ENCODE peak calls at places on chromosomes 12 and 14, in eight cellular contexts. R is GM12878, O is SK-N-SH, J is suprapubic skin, Q is HepG2, K is upper lobe of left lung, U is HCT116, Y is H1. X is an unnamed sample.

GRCh38 chr14:76708028-76708427 is 53.2 kb upstream of the VASH1 start:
- DNase-seq in R (no peak), O (no peak), J (no peak), Q (no peak), K (no peak), U (no peak), Y (no peak), X (no peak)

GRCh38 chr14:75700295-75700694 is 39.2 kb downstream of the TTLL5 start:
- DNase-seq in R (no peak), O (no peak), J (no peak), Q (no peak), K (peak; percentile 64), U (no peak), Y (no peak), X (no peak)

GRCh38 chr12:92007787-92008186 is 137.9 kb downstream of the BTG1 start:
- DNase-seq in R (no peak), O (no peak), J (no peak), Q (no peak), K (no peak), U (no peak), Y (no peak), X (no peak)

GRCh38 chr14:75470238-75470797 is 42.5 kb downstream of the JDP2 start:
- DNase-seq in R (no peak), O (no peak), J (peak; percentile 52), Q (no peak), K (peak; percentile 64), U (no peak), Y (no peak), X (peak; percentile 37)

GRCh38 chr12:55925870-55926737 is 1.6 kb downstream of the PYM1 start:
- DNase-seq in R (no peak), O (no peak), J (no peak), Q (no peak), K (no peak), U (peak; percentile 29), Y (no peak), X (no peak)

GRCh38 chr12:46110220-46110700 is 119.9 kb upstream of the SCAF11 start:
- DNase-seq in R (no peak), O (no peak), J (no peak), Q (no peak), K (no peak), U (no peak), Y (no peak), X (no peak)

GRCh38 chr12:68109444-68110217 is 49.9 kb downstream of the IFNG start:
- DNase-seq in R (no peak), O (no peak), J (no peak), Q (no peak), K (no peak), U (no peak), Y (no peak), X (no peak)

GRCh38 chr14:106318700-106319099 is 792.3 kb downstream of the TMEM121 start:
- DNase-seq in R (no peak), O (peak; percentile 57), J (no peak), Q (no peak), K (no peak), U (no peak), Y (no peak), X (no peak)

GRCh38 chr14:60647081-60647836 is 2.0 kb downstream of the SIX1 start:
- DNase-seq in R (no peak), O (no peak), J (no peak), Q (peak; percentile 32), K (no peak), U (no peak), Y (no peak), X (peak; percentile 76)

GRCh38 chr12:45986646-45987338 is 3.6 kb downstream of the SCAF11 start:
- DNase-seq in R (no peak), O (no peak), J (no peak), Q (no peak), K (no peak), U (no peak), Y (no peak), X (no peak)

GRCh38 chr14:34220311-34220710 is 241.7 kb downstream of the SPTSSA start:
- DNase-seq in R (no peak), O (no peak), J (no peak), Q (no peak), K (no peak), U (no peak), Y (no peak), X (no peak)

GRCh38 chr12:5665615-5666014 is 233.7 kb downstream of the NTF3 start:
- DNase-seq in R (no peak), O (no peak), J (no peak), Q (no peak), K (no peak), U (no peak), Y (no peak), X (no peak)

GRCh38 chr14:103846569-103847438 is 571 bp downstream of the PPP1R13B start:
- DNase-seq in R (no peak), O (peak; percentile 80), J (peak; percentile 71), Q (no peak), K (no peak), U (no peak), Y (no peak), X (no peak)

GRCh38 chr12:38384816-38385491 is 68.4 kb downstream of the ALG10B start:
- DNase-seq in R (no peak), O (peak; percentile 0), J (no peak), Q (peak; percentile 60), K (peak; percentile 74), U (no peak), Y (peak; percentile 10), X (no peak)

GRCh38 chr12:33650832-33651231 is 211.2 kb upstream of the SYT10 start:
- DNase-seq in R (no peak), O (no peak), J (no peak), Q (no peak), K (no peak), U (no peak), Y (no peak), X (no peak)

GRCh38 chr12:22672951-22673350 is 48.0 kb downstream of the ETNK1 start:
- DNase-seq in R (no peak), O (no peak), J (no peak), Q (no peak), K (no peak), U (no peak), Y (no peak), X (no peak)

GRCh38 chr12:4272976-4273650 is 449 bp upstream of the CCND2 start:
- DNase-seq in R (no peak), O (no peak), J (no peak), Q (no peak), K (no peak), U (no peak), Y (no peak), X (no peak)

GRCh38 chr12:111792155-111792876 is 25.6 kb downstream of the ALDH2 start:
- DNase-seq in R (no peak), O (no peak), J (no peak), Q (no peak), K (no peak), U (no peak), Y (no peak), X (no peak)

GRCh38 chr12:118984206-118984943 is 3.0 kb downstream of the SRRM4 start:
- DNase-seq in R (no peak), O (peak; percentile 64), J (no peak), Q (no peak), K (no peak), U (no peak), Y (no peak), X (no peak)

GRCh38 chr12:49098035-49098451 is 3.4 kb upstream of the DHH start:
- DNase-seq in R (no peak), O (peak; percentile 78), J (no peak), Q (peak; percentile 28), K (peak; percentile 42), U (no peak), Y (no peak), X (no peak)

GRCh38 chr12:133204264-133204603 is 22.9 kb downstream of the ZNF268 start:
- DNase-seq in R (no peak), O (no peak), J (no peak), Q (no peak), K (no peak), U (no peak), Y (no peak), X (no peak)
- H3K9me3 ChIP-seq in R (peaks cover 54% of the 10 kb centered on the region), O (peaks cover 76% of the 10 kb centered on the region), J (peaks cover 82% of the 10 kb centered on the region), Q (peaks cover 88% of the 10 kb centered on the region), K (peaks cover 97% of the 10 kb centered on the region), U (peaks cover 52% of the 10 kb centered on the region), Y (peaks cover 76% of the 10 kb centered on the region), X (peaks cover 9% of the 10 kb centered on the region)

GRCh38 chr14:74325446-74325845 is 22.7 kb upstream of the ABCD4 start:
- DNase-seq in R (no peak), O (no peak), J (no peak), Q (no peak), K (no peak), U (no peak), Y (no peak), X (no peak)
- H3K27ac ChIP-seq in R (no peak overlapping the region), O (no peak overlapping the region), J (no peak overlapping the region), Q (no peak overlapping the region), K (no peak overlapping the region), U (no peak overlapping the region), Y (peak overlapping the region; percentile 99), X (no peak overlapping the region)

DNA sequence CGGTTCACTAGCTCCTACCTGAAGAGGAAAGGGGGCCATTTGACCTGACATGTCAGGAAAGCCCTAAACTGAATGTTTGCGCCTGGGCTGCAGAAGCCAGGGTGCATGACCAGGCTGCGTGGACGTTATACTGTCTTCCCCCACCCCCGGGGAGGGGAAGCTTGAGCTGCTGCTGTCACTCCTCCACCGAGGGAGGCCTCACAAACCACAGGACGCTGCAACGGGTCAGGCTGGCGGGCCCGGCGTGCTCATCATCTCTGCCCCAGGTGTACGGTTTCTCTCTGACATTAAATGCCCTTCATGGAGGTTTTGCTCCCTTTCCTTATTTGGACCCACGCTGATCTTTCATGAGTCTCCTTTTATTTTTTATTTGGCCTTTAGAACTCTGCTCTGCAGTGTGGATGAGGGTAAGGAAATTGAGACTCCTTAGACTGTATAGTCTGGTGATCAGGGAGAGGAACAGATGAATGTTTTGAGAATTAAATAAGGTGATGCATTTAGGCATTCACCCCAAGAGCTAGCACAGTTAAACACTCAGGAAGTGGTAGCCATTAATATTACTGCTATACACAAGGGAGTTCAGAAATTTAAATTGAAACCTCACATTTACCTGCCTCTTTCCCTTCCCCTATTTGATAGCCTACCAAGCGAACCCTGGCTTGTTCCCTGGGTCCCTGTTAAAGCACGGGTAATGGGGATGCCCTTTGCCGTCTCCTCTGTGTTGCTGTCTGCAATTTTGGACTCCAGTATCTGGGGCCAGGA is 18.1 kb downstream of the WNT5B start:
- DNase-seq in R (no peak), O (no peak), J (no peak), Q (no peak), K (no peak), U (no peak), Y (no peak), X (no peak)
- TF ChIP-seq POLR2AphosphoS5 in R (no peak), O (no peak), J (no peak), Q (no peak), K (no peak), U (no peak), Y (no peak), X (no peak)

DNA sequence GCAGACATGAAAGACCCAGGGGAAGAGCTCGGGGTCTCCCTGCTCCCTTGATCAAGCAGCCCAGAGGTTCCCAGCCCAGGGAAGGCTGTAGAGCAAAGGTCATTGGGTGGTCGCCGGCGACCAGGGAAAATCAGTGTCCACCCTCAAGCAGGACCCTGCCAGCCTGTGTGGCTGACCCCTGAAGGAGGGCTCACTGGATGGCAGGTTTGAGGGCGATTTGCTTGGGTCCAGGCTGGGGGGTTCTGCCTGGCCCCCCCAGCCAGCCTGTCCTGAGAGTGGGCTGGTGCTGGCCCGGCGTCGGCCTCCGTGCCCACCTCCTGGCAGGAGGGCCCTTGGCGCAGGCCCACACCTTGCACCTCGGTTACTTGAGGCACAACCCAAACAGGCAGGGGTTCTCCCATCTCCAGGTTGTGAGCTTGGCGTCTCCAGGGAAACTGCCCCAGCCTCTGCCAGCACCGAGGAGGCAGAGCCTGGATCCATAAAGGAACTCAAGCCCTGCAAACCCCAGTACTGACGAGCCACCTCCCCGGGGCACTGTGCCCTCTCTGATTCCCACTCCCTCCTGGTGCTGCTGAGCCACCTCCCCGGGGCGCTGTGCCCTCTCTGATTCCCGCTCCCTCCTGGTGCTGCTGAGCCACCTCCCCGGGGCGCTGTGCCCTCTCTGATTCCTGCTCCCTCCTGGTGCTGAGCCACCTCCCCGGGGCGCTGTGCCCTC is 329.0 kb upstream of the SFSWAP start:
- DNase-seq in R (no peak), O (no peak), J (no peak), Q (no peak), K (no peak), U (no peak), Y (no peak), X (no peak)
- H3K9me3 ChIP-seq in R (no peaks in the 10 kb centered on the region), O (no peaks in the 10 kb centered on the region), J (no peaks in the 10 kb centered on the region), Q (no peaks in the 10 kb centered on the region), K (no peaks in the 10 kb centered on the region), U (no peaks in the 10 kb centered on the region), Y (no peaks in the 10 kb centered on the region), X (no peaks in the 10 kb centered on the region)

X was measured in prostate gland.